ENCODE peak calls at places on chromosome 10, in nine cellular contexts. O, G, Z, N, Q, D, B, L and P are unnamed samples.

GRCh38 chr10:100019824-100020160 is 10.0 kb upstream of the DNMBP start:
- DNase-seq in O (peak), G (no peak), Z (peak), N (no peak), Q (no peak), D (no peak), B (no peak), L (no peak), P (no peak)

GRCh38 chr10:17112566-17112965 is 17.0 kb downstream of the CUBN start:
- DNase-seq in O (no peak), G (no peak), Z (no peak), N (no peak), Q (no peak), D (no peak), B (peak), L (no peak), P (no peak)

GRCh38 chr10:70907619-70908425 is 19.5 kb upstream of the PCBD1 start:
- DNase-seq in O (no peak), G (no peak), Z (no peak), N (no peak), Q (no peak), D (no peak), B (no peak), L (no peak), P (no peak)

GRCh38 chr10:27626821-27627359 is 118.7 kb downstream of the MKX start:
- DNase-seq in O (no peak), G (no peak), Z (no peak), N (no peak), Q (no peak), D (no peak), B (no peak), L (no peak), P (no peak)

GRCh38 chr10:22429981-22430421 is 84.7 kb downstream of the SPAG6 start:
- DNase-seq in O (no peak), G (no peak), Z (no peak), N (no peak), Q (no peak), D (no peak), B (no peak), L (no peak), P (no peak)

GRCh38 chr10:70198696-70199466 is 28.6 kb upstream of the SAR1A start:
- DNase-seq in O (no peak), G (no peak), Z (peak), N (no peak), Q (no peak), D (peak), B (no peak), L (no peak), P (no peak)

GRCh38 chr10:58268454-58268945 is 462 bp upstream of the CISD1 start:
- DNase-seq in O (no peak), G (no peak), Z (no peak), N (no peak), Q (no peak), D (no peak), B (no peak), L (no peak), P (no peak)

GRCh38 chr10:77269163-77269562 is 368.4 kb downstream of the KCNMA1 start:
- DNase-seq in O (no peak), G (no peak), Z (no peak), N (no peak), Q (no peak), D (no peak), B (no peak), L (no peak), P (no peak)

GRCh38 chr10:102595293-102595692 is 49.0 kb upstream of the TRIM8 start:
- DNase-seq in O (no peak), G (no peak), Z (no peak), N (peak), Q (no peak), D (no peak), B (no peak), L (no peak), P (no peak)

GRCh38 chr10:131960631-131961046 is 21.1 kb downstream of the BNIP3 start:
- DNase-seq in O (no peak), G (no peak), Z (peak), N (no peak), Q (no peak), D (no peak), B (no peak), L (no peak), P (no peak)

GRCh38 chr10:104011904-104012303 is 45.0 kb downstream of the SLK start:
- DNase-seq in O (no peak), G (no peak), Z (no peak), N (no peak), Q (no peak), D (no peak), B (no peak), L (no peak), P (no peak)

GRCh38 chr10:107473221-107473620 is 308.7 kb upstream of the SORCS1 start:
- DNase-seq in O (no peak), G (no peak), Z (no peak), N (no peak), Q (no peak), D (no peak), B (no peak), L (no peak), P (no peak)

GRCh38 chr10:93061594-93062498 is 1.2 kb downstream of the CYP26C1 start:
- DNase-seq in O (no peak), G (no peak), Z (peak), N (no peak), Q (no peak), D (peak), B (no peak), L (no peak), P (no peak)

GRCh38 chr10:115129752-115130151 is 36.6 kb downstream of the ATRNL1 start:
- DNase-seq in O (peak), G (no peak), Z (peak), N (peak), Q (no peak), D (peak), B (peak), L (no peak), P (no peak)

GRCh38 chr10:22244001-22244400 is 26.2 kb upstream of the EBLN1 start:
- DNase-seq in O (no peak), G (no peak), Z (peak), N (no peak), Q (no peak), D (no peak), B (no peak), L (no peak), P (no peak)

GRCh38 chr10:95457319-95457886 is 103.8 kb downstream of the SORBS1 start:
- DNase-seq in O (no peak), G (no peak), Z (no peak), N (no peak), Q (no peak), D (no peak), B (no peak), L (peak), P (no peak)

GRCh38 chr10:132520147-132520811 is 17.3 kb upstream of the INPP5A start:
- DNase-seq in O (peak), G (peak), Z (no peak), N (no peak), Q (no peak), D (peak), B (no peak), L (no peak), P (no peak)

GRCh38 chr10:73956476-73957338 is 41.2 kb upstream of the VCL start:
- DNase-seq in O (no peak), G (no peak), Z (peak), N (peak), Q (no peak), D (peak), B (peak), L (no peak), P (no peak)

GRCh38 chr10:6314620-6315205 is 112.0 kb downstream of the PFKFB3 start:
- DNase-seq in O (peak), G (peak), Z (no peak), N (no peak), Q (no peak), D (no peak), B (no peak), L (no peak), P (no peak)

GRCh38 chr10:18094793-18095192 is 45.4 kb upstream of the CACNB2 start:
- DNase-seq in O (no peak), G (no peak), Z (peak), N (no peak), Q (no peak), D (no peak), B (no peak), L (no peak), P (no peak)

GRCh38 chr10:4343091-4343490 is 482.9 kb upstream of the AKR1E2 start:
- DNase-seq in O (no peak), G (no peak), Z (no peak), N (no peak), Q (no peak), D (no peak), B (no peak), L (no peak), P (no peak)

GRCh38 chr10:133357293-133358151 is at the start of gene FUOM:
- DNase-seq in O (peak), G (no peak), Z (peak), N (peak), Q (peak), D (peak), B (no peak), L (no peak), P (no peak)

GRCh38 chr10:15200626-15201025 is 32.1 kb upstream of the NMT2 start:
- DNase-seq in O (peak), G (no peak), Z (peak), N (peak), Q (no peak), D (peak), B (peak), L (peak), P (peak)

GRCh38 chr10:35613597-35614226 is 8.6 kb downstream of the GJD4 start:
- DNase-seq in O (no peak), G (no peak), Z (peak), N (peak), Q (no peak), D (peak), B (no peak), L (no peak), P (no peak)

DNA sequence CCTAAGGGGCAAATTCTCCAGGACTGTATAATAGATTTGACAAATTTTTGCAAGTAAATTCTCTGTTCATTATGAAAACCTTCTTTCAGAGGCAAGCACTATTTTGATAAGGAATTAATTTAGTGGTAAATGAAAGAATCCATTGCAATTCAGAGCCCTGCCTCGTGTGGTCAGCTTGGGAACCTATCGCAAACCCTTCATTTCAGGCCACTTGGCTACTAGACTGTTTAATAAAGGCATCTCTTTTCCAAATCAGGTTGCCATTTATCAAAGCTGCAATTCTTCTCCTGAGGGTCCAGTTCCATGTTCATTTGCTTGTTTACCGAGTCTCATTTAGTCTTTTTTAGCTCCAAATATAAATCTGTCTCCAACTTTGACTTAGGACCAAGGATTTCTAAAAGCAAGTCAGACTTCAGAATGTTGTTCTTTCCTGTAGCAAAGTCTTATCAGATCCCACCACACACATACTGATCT is 28.4 kb downstream of the PPP1R3C start:
- DNase-seq in O (no peak), G (no peak), Z (peak), N (peak), Q (no peak), D (no peak), B (no peak), L (no peak), P (no peak)
- TF ChIP-seq CTCF in O (no peak), G (peak), Z (peak), N (peak), Q (no peak), D (peak), B (no peak), L (peak), P (peak)

GRCh38 chr10:87930141-87930540 is 66.7 kb downstream of the PTEN start:
- DNase-seq in O (no peak), G (no peak), Z (no peak), N (no peak), Q (no peak), D (no peak), B (no peak), L (no peak), P (no peak)

GRCh38 chr10:87928996-87929395 is 65.6 kb downstream of the PTEN start:
- DNase-seq in O (no peak), G (no peak), Z (no peak), N (no peak), Q (no peak), D (no peak), B (no peak), L (no peak), P (no peak)

GRCh38 chr10:87927091-87927490 is 63.7 kb downstream of the PTEN start:
- DNase-seq in O (no peak), G (no peak), Z (no peak), N (peak), Q (no peak), D (peak), B (no peak), L (no peak), P (no peak)

GRCh38 chr10:87931836-87932230 is 68.4 kb downstream of the PTEN start:
- DNase-seq in O (no peak), G (no peak), Z (no peak), N (no peak), Q (no peak), D (no peak), B (peak), L (no peak), P (no peak)

GRCh38 chr10:87930929-87931835 is 67.8 kb downstream of the PTEN start:
- DNase-seq in O (no peak), G (no peak), Z (no peak), N (no peak), Q (no peak), D (no peak), B (peak), L (no peak), P (no peak)
- H3K4me3 ChIP-seq in O (no peak), G (no peak), Z (no peak), N (no peak), Q (no peak), D (no peak), B (no peak), L (no peak), P (no peak)

GRCh38 chr10:86523348-86523747 is 1.8 kb upstream of the WAPL start:
- DNase-seq in O (no peak), G (no peak), Z (peak), N (no peak), Q (no peak), D (peak), B (peak), L (no peak), P (no peak)
- TF ChIP-seq CTCF in O (peak), G (no peak), Z (peak), N (no peak), Q (no peak), D (peak), B (peak), L (peak), P (peak)

GRCh38 chr10:88063861-88064521 is 200.6 kb downstream of the PTEN start:
- DNase-seq in O (no peak), G (no peak), Z (no peak), N (no peak), Q (no peak), D (no peak), B (no peak), L (no peak), P (no peak)
- H3K4me3 ChIP-seq in O (no peak), G (no peak), Z (no peak), N (no peak), Q (no peak), D (no peak), B (no peak), L (no peak), P (no peak)

GRCh38 chr10:82796510-82796909 is 921.5 kb downstream of the NRG3 start:
- DNase-seq in O (no peak), G (no peak), Z (peak), N (peak), Q (no peak), D (peak), B (no peak), L (no peak), P (no peak)
- TF ChIP-seq CTCF in O (peak), G (no peak), Z (peak), N (no peak), Q (no peak), D (peak), B (peak), L (peak), P (no peak)

GRCh38 chr10:86970887-86971145 is 2.5 kb downstream of the ADIRF start:
- DNase-seq in O (no peak), G (no peak), Z (peak), N (no peak), Q (no peak), D (no peak), B (no peak), L (no peak), P (no peak)

GRCh38 chr10:86968994-86969355 is 693 bp downstream of the ADIRF start:
- DNase-seq in O (no peak), G (no peak), Z (no peak), N (no peak), Q (no peak), D (no peak), B (no peak), L (no peak), P (no peak)

GRCh38 chr10:86970152-86970886 is 2.0 kb downstream of the ADIRF start:
- DNase-seq in O (peak), G (peak), Z (peak), N (no peak), Q (no peak), D (peak), B (peak), L (no peak), P (no peak)

GRCh38 chr10:86968271-86968993 is at the start of gene ADIRF:
- DNase-seq in O (peak), G (no peak), Z (peak), N (peak), Q (no peak), D (no peak), B (peak), L (no peak), P (no peak)

DNA sequence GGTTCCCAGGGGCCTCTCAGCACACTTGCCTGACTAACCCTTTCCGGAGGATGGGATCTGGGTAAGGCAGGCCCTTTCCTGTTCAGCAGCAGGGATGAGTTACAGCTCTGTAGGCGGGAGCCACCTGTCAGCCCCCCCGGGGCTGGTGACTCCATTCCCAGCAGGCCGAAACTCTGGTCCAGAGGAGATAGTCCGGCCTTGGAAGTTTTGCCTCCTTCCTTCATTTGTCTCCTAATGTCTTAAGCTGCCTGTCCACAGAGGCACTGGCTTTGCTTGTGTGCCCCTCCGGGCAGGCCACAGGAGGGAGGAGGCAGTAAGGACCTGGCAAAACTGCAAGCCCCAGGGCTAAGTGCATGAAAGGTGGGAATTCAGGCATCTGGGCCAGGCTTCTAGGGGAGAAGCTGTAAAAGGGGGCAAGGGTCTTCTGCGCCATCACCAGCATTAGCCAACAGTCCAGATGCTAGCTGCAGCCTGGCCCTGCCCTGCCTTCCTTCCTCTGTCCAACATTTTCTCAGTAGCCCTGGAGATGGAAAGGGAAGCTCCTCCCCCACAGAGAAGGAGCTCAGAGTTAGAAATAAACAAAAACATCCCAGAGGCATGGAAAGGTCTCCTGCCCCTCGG is 1.2 kb downstream of the ADIRF start:
- DNase-seq in O (peak), G (no peak), Z (no peak), N (peak), Q (no peak), D (peak), B (peak), L (no peak), P (no peak)
- H3K4me3 ChIP-seq in O (no peak), G (peak), Z (no peak), N (no peak), Q (peak), D (peak), B (peak), L (no peak), P (peak)

GRCh38 chr10:62528441-62528840 is 154.3 kb downstream of the ZNF365 start:
- DNase-seq in O (no peak), G (no peak), Z (no peak), N (no peak), Q (no peak), D (no peak), B (peak), L (no peak), P (no peak)

GRCh38 chr10:62527019-62527827 is 153.1 kb downstream of the ZNF365 start:
- DNase-seq in O (no peak), G (no peak), Z (no peak), N (no peak), Q (no peak), D (no peak), B (no peak), L (no peak), P (no peak)
- TF ChIP-seq CTCF in O (no peak), G (no peak), Z (no peak), N (no peak), Q (no peak), D (no peak), B (no peak), L (no peak), P (no peak)

GRCh38 chr10:123136221-123136805 is 543 bp downstream of the HMX3 start:
- DNase-seq in O (no peak), G (no peak), Z (peak), N (no peak), Q (no peak), D (no peak), B (no peak), L (no peak), P (no peak)
- H3K4me3 ChIP-seq in O (no peak), G (peak), Z (peak), N (no peak), Q (peak), D (no peak), B (no peak), L (no peak), P (no peak)

DNA sequence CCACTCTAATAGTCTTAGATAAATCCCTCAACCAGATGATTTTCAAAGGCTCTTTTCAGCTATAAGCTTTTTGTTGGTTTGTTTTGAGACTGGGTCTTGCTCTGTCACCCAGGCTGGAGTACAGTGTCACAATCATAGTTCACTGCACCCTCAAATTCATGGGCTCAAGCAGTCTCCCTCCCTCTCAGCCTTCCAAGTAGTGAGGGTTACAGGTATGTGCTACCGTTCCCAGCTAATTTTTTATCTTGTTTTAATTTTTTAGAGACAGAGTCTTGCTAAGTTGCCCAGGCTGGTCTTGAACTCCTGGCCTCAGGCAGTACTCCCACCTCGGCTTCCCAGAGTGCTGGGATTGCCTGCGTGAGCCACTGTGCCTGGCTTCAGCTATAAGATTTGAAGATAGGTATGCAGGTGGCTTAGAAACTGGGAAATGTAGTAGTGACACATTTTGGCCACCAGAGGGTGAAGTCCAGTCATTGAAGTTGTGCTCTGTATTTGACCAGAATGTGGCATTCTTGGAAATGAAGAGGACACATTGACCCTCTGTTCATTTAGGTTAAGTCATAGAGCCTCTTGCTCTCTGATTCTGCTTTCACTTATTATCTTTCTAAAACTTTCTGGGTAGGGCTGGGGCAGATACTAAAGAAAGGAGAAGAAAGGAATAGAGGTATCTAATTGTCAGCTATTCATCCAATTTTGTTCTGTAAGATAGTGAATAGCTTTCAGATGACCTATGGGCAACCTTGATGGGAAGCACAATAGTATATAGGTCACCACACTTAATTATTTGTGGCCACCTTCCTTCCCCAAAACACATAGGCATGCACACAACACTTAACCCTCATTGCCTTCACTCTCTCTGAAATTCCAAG is 36.0 kb downstream of the R3HCC1L start:
- DNase-seq in O (peak), G (peak), Z (peak), N (peak), Q (no peak), D (peak), B (peak), L (peak), P (no peak)
- TF ChIP-seq CTCF in O (peak), G (peak), Z (peak), N (peak), Q (peak), D (peak), B (peak), L (peak), P (peak)